ENCODE peak calls at places on chromosomes 16 and 17, in nine cellular contexts. J is AG09309, Z is transverse colon, N is fibroblast of lung, I is MCF 10A, C is breast epithelium, F is adrenal gland, K is OCI-LY7, H is Caco-2. A is an unnamed sample.

GRCh38 chr17:79205688-79206205 is 131.1 kb downstream of the ENGASE start:
- DNase-seq in K (no peak), Z (no peak), N (no peak), C (no peak), F (no peak), I (no peak), J (no peak), H (no peak), A (no peak)

GRCh38 chr16:11497851-11498289 is 88.8 kb downstream of the LITAF start:
- DNase-seq in K (no peak), C (no peak), I (peak), Z (no peak), J (no peak), H (no peak), F (peak), N (peak), A (no peak)

GRCh38 chr16:53912155-53912554 is 208.2 kb downstream of the FTO start:
- DNase-seq in C (no peak), H (peak), N (no peak), K (no peak), Z (no peak), F (no peak), J (no peak), I (peak), A (no peak)

GRCh38 chr17:22459953-22460350 is 767.6 kb downstream of the KCNJ18 start:
- DNase-seq in N (no peak), J (no peak), Z (no peak), H (no peak), K (no peak), C (no peak), F (no peak), I (no peak), A (no peak)

GRCh38 chr17:9862949-9863348 is 37.2 kb downstream of the GLP2R start:
- DNase-seq in H (no peak), C (no peak), F (no peak), N (no peak), J (no peak), Z (no peak), K (no peak), I (no peak), A (no peak)

GRCh38 chr16:3097266-3097665 is 1.8 kb downstream of the ZSCAN10 start:
- DNase-seq in N (no peak), J (no peak), H (no peak), Z (no peak), F (no peak), K (no peak), I (no peak), C (no peak), A (no peak)

GRCh38 chr16:81493755-81494433 is 49.3 kb downstream of the CMIP start:
- DNase-seq in J (no peak), H (peak), K (no peak), C (peak), F (peak), Z (peak), N (peak), I (peak), A (no peak)

GRCh38 chr16:8867483-8868271 is 1.1 kb downstream of the CARHSP1 start:
- DNase-seq in C (no peak), K (peak), Z (peak), J (no peak), N (no peak), I (peak), H (no peak), F (peak), A (no peak)

GRCh38 chr16:75099738-75100615 is 16.6 kb downstream of the LDHD start:
- DNase-seq in I (no peak), K (peak), J (no peak), C (no peak), Z (no peak), F (no peak), N (no peak), H (no peak), A (no peak)

GRCh38 chr17:57044976-57045867 is 39.8 kb upstream of the AKAP1 start:
- DNase-seq in J (no peak), K (no peak), C (no peak), N (no peak), Z (no peak), F (no peak), H (no peak), I (no peak), A (no peak)

GRCh38 chr17:57045868-57046671 is 39.0 kb upstream of the AKAP1 start:
- DNase-seq in I (no peak), N (no peak), Z (peak), J (no peak), H (no peak), K (no peak), F (peak), C (no peak), A (no peak)

GRCh38 chr17:57051886-57052342 is 33.1 kb upstream of the AKAP1 start:
- DNase-seq in F (no peak), C (no peak), N (no peak), Z (no peak), K (no peak), I (peak), H (no peak), J (no peak), A (no peak)

GRCh38 chr17:57048096-57048495 is 37.0 kb upstream of the AKAP1 start:
- DNase-seq in F (no peak), J (no peak), I (no peak), H (no peak), Z (no peak), C (no peak), K (no peak), N (no peak), A (no peak)

DNA sequence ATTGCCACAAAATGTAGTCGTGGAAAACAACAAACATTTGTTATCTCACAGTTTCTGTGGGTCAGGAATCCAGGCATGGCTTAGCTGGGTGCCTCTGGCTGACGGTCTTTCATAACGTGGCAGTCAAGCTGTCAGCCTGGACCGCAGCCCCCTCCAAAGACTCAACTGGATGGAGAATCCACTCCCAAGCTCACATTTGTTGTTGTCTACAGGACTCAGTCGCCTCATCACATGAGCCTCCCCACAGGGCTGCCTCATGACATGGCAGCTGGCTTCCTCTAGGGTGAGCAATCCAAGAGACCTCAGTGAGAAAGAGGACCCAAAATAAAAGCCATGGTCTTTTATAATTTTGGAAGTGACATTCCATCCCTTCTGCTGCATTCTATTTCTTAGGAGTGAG is 34.7 kb upstream of the AKAP1 start:
- DNase-seq in F (no peak), I (no peak), C (no peak), J (no peak), H (no peak), K (no peak), N (no peak), Z (no peak), A (no peak)
- TF ChIP-seq CTCF in F (no peak), I (no peak), C (no peak), J (no peak), H (no peak), K (no peak), N (no peak), Z (no peak), A (no peak)

GRCh38 chr16:51981725-51982124 is 565.2 kb downstream of the TOX3 start:
- DNase-seq in J (no peak), N (no peak), F (peak), I (no peak), H (no peak), K (no peak), C (no peak), Z (no peak), A (no peak)

GRCh38 chr16:51987519-51987918 is 559.4 kb downstream of the TOX3 start:
- DNase-seq in K (no peak), H (no peak), C (no peak), J (no peak), I (no peak), F (no peak), Z (no peak), N (no peak), A (no peak)

GRCh38 chr16:51988977-51989376 is 558.0 kb downstream of the TOX3 start:
- DNase-seq in I (no peak), Z (no peak), K (no peak), J (no peak), C (no peak), F (no peak), N (no peak), H (no peak), A (no peak)

GRCh38 chr16:51984395-51984794 is 562.5 kb downstream of the TOX3 start:
- DNase-seq in J (no peak), I (no peak), N (no peak), K (no peak), F (no peak), C (no peak), H (no peak), Z (no peak), A (no peak)

DNA sequence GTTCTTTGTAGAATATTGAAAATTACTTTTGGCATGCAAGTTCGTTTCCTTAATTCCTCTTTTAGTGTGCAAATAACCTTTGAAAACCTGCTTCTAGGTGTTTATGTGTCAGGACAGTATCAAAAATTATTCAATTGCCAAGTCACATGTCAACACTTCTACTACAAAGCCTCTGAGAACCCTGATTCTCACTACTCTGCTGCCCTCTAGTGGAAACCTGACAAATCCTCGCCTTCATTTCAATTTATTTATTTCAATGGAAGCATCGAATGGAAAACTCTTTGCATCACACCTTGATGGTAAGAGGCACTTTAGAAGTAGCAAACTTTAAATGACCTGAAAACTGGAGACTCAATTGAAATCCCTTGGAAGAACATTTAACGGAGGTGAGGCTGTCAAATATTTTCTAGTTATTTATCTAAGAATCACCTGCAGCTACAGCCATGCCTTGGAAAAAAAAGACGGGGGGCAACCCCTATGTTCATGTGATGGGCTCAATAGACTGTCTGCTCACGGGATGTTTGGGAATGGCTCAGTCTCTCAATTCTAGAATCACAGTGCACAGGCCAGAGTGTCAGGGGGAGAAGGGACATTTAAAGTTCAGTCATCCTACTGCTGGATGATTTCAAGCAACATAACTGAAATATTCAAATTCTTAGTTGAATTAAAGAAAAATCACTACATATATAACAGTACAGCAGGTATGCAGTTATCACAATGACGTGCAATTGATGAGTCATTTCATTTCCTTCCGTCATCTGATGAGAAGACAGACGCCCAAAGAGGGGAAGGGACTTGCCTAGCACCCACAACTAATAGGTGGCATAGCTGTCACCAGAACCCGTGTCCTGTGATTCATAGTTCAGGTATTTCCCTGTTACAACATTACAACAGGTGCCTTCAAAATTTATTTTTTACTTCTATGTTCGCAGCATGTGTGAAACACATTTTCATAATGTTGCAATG is 563.9 kb downstream of the TOX3 start:
- DNase-seq in I (peak), C (no peak), K (peak), N (peak), F (peak), H (peak), J (peak), Z (peak), A (peak)
- TF ChIP-seq CTCF in I (peak), C (peak), K (peak), N (peak), F (peak), H (peak), J (peak), Z (peak), A (peak)

GRCh38 chr17:60095381-60095780 is 16.7 kb upstream of the HEATR6 start:
- DNase-seq in I (no peak), F (no peak), J (no peak), K (no peak), C (no peak), N (no peak), Z (no peak), H (no peak), A (no peak)

GRCh38 chr17:60102632-60103047 is 23.9 kb upstream of the HEATR6 start:
- DNase-seq in K (peak), C (no peak), I (no peak), N (peak), H (peak), F (no peak), Z (peak), J (no peak), A (no peak)

GRCh38 chr17:60094754-60095153 is 16.0 kb upstream of the HEATR6 start:
- DNase-seq in F (no peak), J (no peak), H (no peak), N (no peak), I (no peak), Z (no peak), K (peak), C (no peak), A (no peak)

GRCh38 chr17:60095830-60096229 is 17.1 kb upstream of the HEATR6 start:
- DNase-seq in C (no peak), F (no peak), N (no peak), J (no peak), Z (no peak), K (no peak), H (no peak), I (no peak), A (no peak)

DNA sequence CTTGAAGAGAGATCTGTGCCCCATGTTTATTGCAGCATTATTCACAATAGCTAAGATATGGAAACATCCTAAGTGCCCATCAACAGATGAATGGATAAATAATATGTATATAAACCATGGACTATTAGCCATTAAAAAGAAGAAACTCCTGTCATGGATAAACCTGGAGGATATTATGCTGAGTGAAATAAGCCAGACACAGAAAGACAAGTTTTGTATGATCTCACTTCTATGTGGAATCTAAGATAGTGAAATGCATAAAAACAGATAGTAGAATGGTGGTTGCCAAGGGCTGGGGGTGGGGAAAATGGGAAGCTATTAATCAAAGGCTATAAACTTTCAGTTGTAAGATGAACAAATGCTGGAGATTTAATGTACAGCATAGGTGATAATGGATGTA is 19.9 kb upstream of the HEATR6 start:
- DNase-seq in C (no peak), F (no peak), K (no peak), J (no peak), H (no peak), I (no peak), Z (no peak), N (no peak), A (no peak)
- TF ChIP-seq CTCF in C (no peak), F (no peak), K (no peak), J (no peak), H (no peak), I (no peak), Z (no peak), N (no peak), A (no peak)

GRCh38 chr16:66551362-66551761 is 1.0 kb upstream of the CKLF start:
- DNase-seq in K (peak), C (no peak), F (no peak), J (no peak), Z (peak), I (peak), N (peak), H (peak), A (peak)
- TF ChIP-seq CTCF in K (peak), C (peak), F (peak), J (peak), Z (peak), I (no peak), N (no peak), H (peak), A (peak)

DNA sequence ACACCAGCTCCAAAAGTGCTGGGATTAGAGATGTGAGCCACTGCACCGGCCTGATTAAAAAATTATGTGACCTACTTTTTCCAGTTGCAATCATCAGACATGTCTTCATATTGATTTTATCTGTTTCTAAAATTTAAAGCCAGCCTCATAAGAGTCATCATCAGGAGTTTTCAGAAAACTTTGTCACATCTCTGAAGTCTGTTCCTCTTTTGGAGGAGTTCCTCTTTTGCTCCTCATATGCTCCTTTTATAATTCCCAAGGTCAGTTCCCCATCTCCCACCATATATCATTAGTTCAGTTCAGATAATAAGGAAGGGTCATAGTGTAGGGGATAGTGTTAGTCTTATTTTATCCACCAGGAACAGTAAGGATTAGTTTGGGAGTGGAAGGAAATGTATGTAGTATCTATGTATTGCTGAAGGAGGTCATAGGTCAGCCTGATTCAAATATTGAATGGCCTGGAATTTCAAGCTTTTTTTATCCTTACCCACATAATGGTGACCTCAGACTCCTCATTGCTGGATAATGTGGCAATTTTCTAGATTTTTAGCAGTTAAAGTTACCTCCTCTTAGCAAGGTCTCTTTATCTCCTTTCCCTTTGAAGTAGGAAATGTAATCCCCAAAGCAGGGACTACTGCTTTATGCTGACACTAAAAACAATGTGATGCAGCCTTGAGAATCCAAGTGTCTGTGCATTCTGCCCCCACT is 13.8 kb upstream of the DUSP14 start:
- DNase-seq in Z (no peak), H (no peak), K (no peak), J (no peak), F (no peak), C (no peak), N (no peak), I (no peak), A (no peak)
- TF ChIP-seq CTCF in Z (no peak), H (no peak), K (no peak), J (no peak), F (no peak), C (no peak), N (no peak), I (no peak), A (no peak)

GRCh38 chr16:89700649-89701424 is 668 bp downstream of the SPATA2L start:
- DNase-seq in F (no peak), I (peak), N (peak), J (no peak), Z (peak), C (peak), H (peak), K (peak), A (no peak)
- TF ChIP-seq CTCF in F (no peak), I (peak), N (peak), J (peak), Z (no peak), C (no peak), H (no peak), K (peak), A (peak)

GRCh38 chr16:30985401-30986128 is 558 bp downstream of the HSD3B7 start:
- DNase-seq in H (peak), F (peak), Z (peak), J (no peak), N (no peak), C (peak), K (no peak), I (peak), A (no peak)
- TF ChIP-seq CTCF in H (no peak), F (no peak), Z (no peak), J (no peak), N (no peak), C (no peak), K (no peak), I (peak), A (no peak)

GRCh38 chr17:38996660-38997337 is 29.6 kb upstream of the FBXO47 start:
- DNase-seq in J (no peak), H (no peak), F (no peak), Z (no peak), C (no peak), K (no peak), I (no peak), N (peak), A (no peak)

GRCh38 chr17:39001703-39002637 is 34.8 kb upstream of the FBXO47 start:
- DNase-seq in F (peak), H (no peak), N (peak), C (peak), I (peak), J (peak), K (no peak), Z (peak), A (no peak)

GRCh38 chr17:39002991-39003715 is 36.0 kb upstream of the FBXO47 start:
- DNase-seq in I (peak), K (no peak), F (peak), Z (peak), J (peak), C (peak), H (no peak), N (peak), A (no peak)

DNA sequence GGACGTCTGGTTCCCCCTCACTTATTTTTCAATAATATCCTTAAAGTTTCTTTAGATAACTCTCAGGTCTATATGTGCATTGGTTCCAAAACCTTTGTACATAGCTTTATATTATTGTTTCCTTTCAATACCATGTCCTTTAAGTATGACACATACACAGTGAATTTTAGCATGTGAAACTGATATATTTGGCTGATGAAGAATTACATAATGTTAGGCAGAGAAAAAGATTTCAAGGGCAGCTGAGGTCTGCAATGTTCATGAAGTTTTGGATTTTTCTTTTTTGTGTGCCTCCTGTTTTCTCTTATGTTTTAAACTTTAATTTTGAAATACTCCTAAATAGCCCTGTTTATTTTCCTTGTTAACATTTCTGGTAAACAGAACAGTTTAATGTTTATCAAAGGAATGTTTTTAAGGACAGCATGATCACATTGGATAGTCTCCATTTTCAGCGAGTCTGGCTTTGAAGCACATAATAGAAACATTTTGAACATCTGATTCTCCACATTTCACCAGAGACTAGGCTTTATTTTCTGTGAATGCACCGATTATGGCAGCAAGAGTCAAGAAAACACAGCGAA is 32.9 kb upstream of the FBXO47 start:
- DNase-seq in C (no peak), N (no peak), J (no peak), K (no peak), Z (no peak), F (no peak), H (no peak), I (no peak), A (no peak)
- TF ChIP-seq CTCF in C (no peak), N (no peak), J (no peak), K (no peak), Z (no peak), F (no peak), H (no peak), I (no peak), A (no peak)

A was measured in neural crest cell.